ENCODE peak calls at places on chromosomes 7 and 10, in seven cellular contexts. N is fibroblast of lung, M is IMR-90, C is spleen, I is fibroblast of the aortic adventitia, D is AG04449, Y is brain microvascular endothelial cell. A is an unnamed sample.

GRCh38 chr10:90859321-90859751 is 1.5 kb upstream of the HTR7 start:
- DNase-seq in D (no peak), M (peak), C (no peak), N (peak), I (peak), Y (peak), A (no peak)

GRCh38 chr7:41292457-41292856 is 410.4 kb downstream of the INHBA start:
- DNase-seq in I (peak), Y (no peak), C (no peak), N (peak), D (no peak), M (no peak), A (no peak)

GRCh38 chr7:157555308-157555707 is 218.5 kb downstream of the DNAJB6 start:
- DNase-seq in I (no peak), D (no peak), C (peak), M (no peak), N (peak), Y (peak), A (no peak)

GRCh38 chr7:14377646-14378266 is 388.3 kb upstream of the ETV1 start:
- DNase-seq in I (peak), M (peak), N (peak), D (no peak), Y (peak), C (no peak), A (no peak)

GRCh38 chr10:118950190-118950658 is 79.3 kb upstream of the NANOS1 start:
- DNase-seq in M (no peak), C (no peak), N (peak), I (peak), D (no peak), Y (no peak), A (no peak)

GRCh38 chr10:93469454-93469853 is 12.7 kb downstream of the MYOF start:
- DNase-seq in N (no peak), M (no peak), D (no peak), I (no peak), Y (no peak), C (no peak), A (no peak)

GRCh38 chr7:105016083-105017075 is 2.4 kb downstream of the KMT2E start:
- DNase-seq in M (peak), Y (no peak), N (peak), C (no peak), D (no peak), I (peak), A (no peak)

GRCh38 chr7:93810571-93810970 is 80.0 kb downstream of the TFPI2 start:
- DNase-seq in M (no peak), D (no peak), C (no peak), Y (no peak), I (no peak), N (no peak), A (no peak)

GRCh38 chr7:128357366-128357662 is 4.2 kb downstream of the PRRT4 start:
- DNase-seq in I (no peak), D (no peak), C (no peak), M (no peak), Y (no peak), N (no peak), A (no peak)

GRCh38 chr7:108093903-108094302 is 36.3 kb downstream of the LAMB4 start:
- DNase-seq in C (no peak), D (no peak), M (peak), N (peak), I (peak), Y (no peak), A (no peak)

GRCh38 chr10:1177936-1178335 is 121.8 kb downstream of the WDR37 start:
- DNase-seq in M (no peak), N (no peak), Y (no peak), D (no peak), C (no peak), I (no peak), A (peak)

GRCh38 chr10:7808686-7809267 is 9.5 kb upstream of the TAF3 start:
- DNase-seq in N (no peak), Y (no peak), M (no peak), C (no peak), D (no peak), I (no peak), A (no peak)

GRCh38 chr7:50069613-50070012 is 23.4 kb downstream of the ZPBP start:
- DNase-seq in Y (no peak), D (no peak), C (peak), I (peak), M (no peak), N (peak), A (no peak)

GRCh38 chr10:14758994-14759664 is 15.6 kb downstream of the FAM107B start:
- DNase-seq in M (no peak), I (no peak), D (no peak), N (no peak), C (no peak), Y (no peak), A (no peak)

GRCh38 chr7:137287651-137288258 is 55.8 kb downstream of the PTN start:
- DNase-seq in C (no peak), I (no peak), N (no peak), D (no peak), Y (peak), M (peak), A (no peak)

GRCh38 chr10:26733750-26734568 is 36.5 kb downstream of the PDSS1 start:
- DNase-seq in I (no peak), C (no peak), M (no peak), D (no peak), N (no peak), Y (no peak), A (no peak)

GRCh38 chr7:1054438-1055083 is 10.2 kb downstream of the GPR146 start:
- DNase-seq in Y (no peak), D (no peak), N (no peak), M (no peak), I (no peak), C (peak), A (no peak)

GRCh38 chr7:1055084-1055450 is 10.7 kb downstream of the GPR146 start:
- DNase-seq in C (peak), I (peak), Y (no peak), M (peak), N (no peak), D (no peak), A (peak)

GRCh38 chr7:1056785-1057410 is 12.6 kb downstream of the GPR146 start:
- DNase-seq in Y (no peak), C (peak), N (no peak), D (no peak), M (no peak), I (no peak), A (no peak)

GRCh38 chr7:1056006-1056784 is 11.8 kb downstream of the GPR146 start:
- DNase-seq in D (no peak), N (no peak), Y (no peak), C (peak), I (no peak), M (no peak), A (no peak)

DNA sequence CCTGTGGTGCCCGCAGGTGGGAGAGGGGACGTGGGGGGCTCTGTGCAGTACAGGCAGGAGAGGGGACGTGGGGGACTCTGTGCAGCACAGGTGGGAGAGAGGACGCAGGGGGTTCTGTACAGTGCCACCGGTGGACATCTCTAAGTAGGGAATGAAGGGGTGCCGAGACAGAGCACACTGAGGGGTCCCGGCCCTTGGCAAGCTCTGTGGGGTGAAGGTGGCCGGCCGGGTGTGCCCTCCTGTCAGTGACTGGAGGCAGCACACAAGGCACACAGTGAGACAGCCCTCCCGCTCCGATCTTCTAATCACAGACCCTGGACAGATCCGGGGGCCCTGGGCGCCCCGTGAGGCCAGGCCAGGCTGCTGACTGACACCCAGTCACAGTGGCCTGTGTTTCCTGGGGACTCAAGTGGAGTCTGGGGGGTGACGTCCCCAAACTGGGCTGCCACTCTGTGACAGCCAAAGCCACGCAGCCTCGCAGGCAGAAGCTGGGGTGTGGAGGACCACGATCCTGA is 11.2 kb downstream of the GPR146 start:
- DNase-seq in D (no peak), C (no peak), M (no peak), I (no peak), N (no peak), Y (no peak), A (no peak)
- H3K4me3 ChIP-seq in D (no peak), C (peak), M (no peak), I (no peak), N (no peak), Y (no peak), A (no peak)

DNA sequence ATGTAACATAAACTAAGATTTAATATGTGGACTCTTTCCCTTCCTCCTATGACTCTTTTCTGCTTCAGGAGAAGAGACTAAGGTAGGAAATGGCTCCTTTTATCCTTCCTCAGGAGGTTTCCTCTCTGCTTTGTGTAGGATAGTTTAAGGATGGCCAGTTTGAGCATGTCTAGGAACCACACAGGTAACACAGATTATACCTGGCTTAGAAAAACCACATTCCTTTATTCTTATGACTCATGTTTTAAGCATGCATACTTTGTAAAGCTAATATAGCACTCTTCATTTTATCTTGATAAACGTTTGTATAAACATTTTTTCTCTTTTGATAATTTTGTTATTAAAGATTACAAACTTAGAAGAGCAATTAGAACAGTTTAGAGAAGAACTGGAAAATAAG is 57.8 kb downstream of the CYP51A1 start:
- DNase-seq in Y (no peak), N (no peak), C (no peak), D (no peak), I (no peak), M (no peak), A (no peak)
- H3K4me3 ChIP-seq in Y (no peak), N (no peak), C (no peak), D (no peak), I (no peak), M (no peak), A (no peak)

GRCh38 chr10:103739039-103739764 is 116.2 kb downstream of the SH3PXD2A start:
- DNase-seq in Y (peak), D (peak), I (peak), M (peak), C (no peak), N (peak), A (no peak)
- H3K4me3 ChIP-seq in Y (no peak), D (peak), I (peak), M (no peak), C (no peak), N (no peak), A (no peak)

GRCh38 chr7:116310131-116310530 is 99.8 kb downstream of the TES start:
- DNase-seq in D (no peak), Y (no peak), I (no peak), M (no peak), C (no peak), N (no peak), A (no peak)

GRCh38 chr7:116311262-116311661 is 100.9 kb downstream of the TES start:
- DNase-seq in M (no peak), D (no peak), I (no peak), N (no peak), C (no peak), Y (no peak), A (no peak)

GRCh38 chr7:116306409-116307048 is 96.2 kb downstream of the TES start:
- DNase-seq in N (no peak), I (no peak), C (no peak), D (no peak), Y (no peak), M (no peak), A (no peak)

GRCh38 chr7:116305485-116306408 is 95.4 kb downstream of the TES start:
- DNase-seq in C (no peak), D (no peak), I (no peak), Y (no peak), N (no peak), M (peak), A (no peak)

DNA sequence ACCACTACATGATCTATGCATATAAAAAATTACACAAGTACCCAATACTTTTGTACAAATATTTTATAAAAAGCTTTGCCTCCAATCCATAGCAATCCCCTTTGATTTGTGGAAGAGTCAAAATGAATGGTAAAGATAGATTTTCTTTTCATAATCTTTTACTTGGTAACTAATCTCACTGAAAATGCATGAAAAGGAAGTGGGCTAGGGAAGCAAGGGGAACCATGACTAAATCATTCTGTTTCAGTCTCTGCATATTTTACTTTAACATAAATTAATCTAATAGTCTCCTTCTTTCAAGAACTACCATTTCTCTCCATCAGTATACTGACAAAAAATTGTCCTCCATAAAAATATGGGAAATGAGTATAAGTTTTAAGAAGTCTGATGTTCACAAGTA is 96.9 kb downstream of the TES start:
- DNase-seq in N (no peak), C (no peak), M (no peak), I (no peak), D (no peak), Y (no peak), A (no peak)
- H3K4me3 ChIP-seq in N (no peak), C (no peak), M (no peak), I (no peak), D (no peak), Y (no peak), A (no peak)

DNA sequence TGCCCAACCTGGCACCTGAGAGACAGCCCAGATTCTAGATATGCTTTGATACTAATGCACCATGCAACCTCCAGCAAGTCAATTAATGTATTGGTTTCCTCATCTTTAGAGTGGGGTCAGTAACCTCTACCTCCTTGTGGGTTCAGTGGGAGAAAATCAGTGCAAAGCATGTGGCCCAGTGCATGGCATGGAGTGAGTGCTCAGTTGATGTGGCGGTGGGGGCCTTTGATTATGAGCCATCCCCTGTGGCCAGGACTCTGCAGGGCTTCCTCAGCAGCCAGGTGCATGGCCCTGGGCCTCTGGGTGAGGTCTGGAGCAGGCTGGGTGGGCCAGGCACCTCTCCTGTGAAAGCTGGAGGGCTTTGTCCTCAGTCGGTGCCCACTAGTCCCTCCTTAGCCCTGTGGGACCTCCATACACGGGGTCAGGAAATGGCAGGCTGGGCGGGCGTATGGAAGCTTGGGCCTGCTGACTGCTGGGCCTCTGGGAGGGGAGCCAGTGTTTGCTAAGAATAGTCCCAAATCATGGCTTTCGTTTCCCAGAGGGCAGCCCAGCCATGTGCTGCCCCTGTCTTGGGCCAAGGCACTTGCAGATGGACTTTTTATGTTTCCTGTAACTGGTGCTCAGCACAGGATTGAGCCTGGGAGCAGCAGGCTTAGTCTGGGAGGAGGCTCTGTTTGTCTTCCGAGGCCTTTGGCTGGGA is 3.4 kb downstream of the PALD1 start:
- DNase-seq in N (no peak), Y (no peak), C (peak), I (peak), D (no peak), M (no peak), A (peak)
- H3K4me3 ChIP-seq in N (no peak), Y (no peak), C (no peak), I (no peak), D (no peak), M (no peak), A (no peak)

DNA sequence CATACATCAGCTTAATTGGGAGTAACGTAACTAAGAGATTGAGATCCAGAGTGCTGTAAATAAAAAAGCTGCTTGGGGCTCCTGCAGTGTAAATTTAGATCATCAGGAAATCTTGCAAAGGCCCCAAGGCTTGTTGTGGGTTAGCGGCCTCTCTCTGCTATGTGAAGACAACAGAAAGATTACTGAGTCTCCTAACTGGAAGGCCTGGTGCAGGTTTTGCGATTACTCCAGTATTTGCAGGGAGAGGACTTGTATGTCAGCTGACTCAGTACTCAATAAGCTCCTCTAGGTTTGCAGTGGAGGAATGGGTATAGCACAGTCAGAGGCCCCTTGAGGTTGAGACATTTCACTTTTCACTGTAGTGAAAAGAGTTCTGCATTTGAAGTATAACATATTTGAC is 195.4 kb upstream of the PHYHIPL start:
- DNase-seq in D (no peak), M (no peak), Y (no peak), I (no peak), C (no peak), N (no peak), A (no peak)
- H3K4me3 ChIP-seq in D (no peak), M (no peak), Y (no peak), I (no peak), C (no peak), N (no peak), A (no peak)

DNA sequence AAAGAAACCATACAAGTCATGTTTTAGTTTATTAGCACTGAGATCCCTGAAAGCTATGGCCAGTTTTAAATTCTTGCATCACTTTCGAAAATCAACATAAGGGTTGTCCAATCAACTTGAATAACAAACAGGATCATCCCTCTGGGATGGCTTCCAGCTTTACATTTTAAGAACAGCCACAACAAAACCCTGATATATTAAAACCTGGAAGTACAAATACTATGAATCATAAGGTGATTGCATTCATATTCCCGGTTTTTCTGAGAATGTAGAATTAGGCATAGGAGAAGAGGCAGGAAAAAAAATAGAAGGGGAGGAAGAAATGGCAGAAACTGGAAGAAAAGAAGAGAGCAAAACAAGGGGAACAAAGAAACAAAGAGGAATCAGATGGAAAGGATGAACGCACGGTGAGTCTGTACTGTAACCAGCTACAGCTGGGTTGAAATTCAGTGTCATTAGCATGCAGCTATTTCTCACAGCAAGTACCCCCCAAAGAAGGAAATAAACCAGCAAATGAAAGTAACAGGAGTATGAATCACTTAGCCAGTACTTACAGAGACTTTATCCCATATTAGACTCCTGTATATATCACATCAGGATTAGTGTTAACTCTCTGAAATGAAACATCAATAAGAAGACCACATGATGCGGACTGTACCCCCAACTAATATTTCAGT is 301.4 kb downstream of the RNLS start:
- DNase-seq in N (peak), I (peak), D (peak), Y (peak), C (no peak), M (peak), A (no peak)
- H3K4me3 ChIP-seq in N (peak), I (no peak), D (peak), Y (peak), C (no peak), M (peak), A (no peak)

GRCh38 chr7:27159278-27160146 is 3.0 kb upstream of the HOXA7 start:
- DNase-seq in I (no peak), D (no peak), Y (no peak), N (no peak), C (no peak), M (no peak), A (no peak)
- H3K4me3 ChIP-seq in I (no peak), D (no peak), Y (no peak), N (no peak), C (peak), M (no peak), A (no peak)

GRCh38 chr10:62083868-62084267 is 182.4 kb downstream of the ARID5B start:
- DNase-seq in N (peak), Y (peak), D (no peak), C (no peak), I (peak), M (peak), A (peak)
- H3K4me3 ChIP-seq in N (no peak), Y (no peak), D (no peak), C (no peak), I (no peak), M (no peak), A (no peak)

GRCh38 chr7:116212859-116213258 is 2.5 kb downstream of the TES start:
- DNase-seq in C (no peak), M (no peak), N (no peak), Y (no peak), I (peak), D (no peak), A (no peak)
- H3K4me3 ChIP-seq in C (peak), M (no peak), N (peak), Y (peak), I (no peak), D (peak), A (peak)

A was measured in aorta.